ENCODE peak calls at places on chromosome 15, in four cellular contexts. One of them, this sample, is unnamed.

GRCh38 chr15:41773332-41773728 is 954 bp upstream of the MAPKBP1 start:
- DNase-seq in uterus: no peak
- DNase-seq in GM23248: no peak
- DNase-seq in A549: no peak
- DNase-seq in this sample: no peak

GRCh38 chr15:95558916-95559315 is 771.6 kb upstream of the NR2F2 start:
- DNase-seq in uterus: no peak
- DNase-seq in GM23248: peak; percentile 34
- DNase-seq in A549: no peak
- DNase-seq in this sample: no peak

GRCh38 chr15:37007301-37007700 is 93.0 kb downstream of the MEIS2 start:
- DNase-seq in GM23248: peak; percentile 53
- DNase-seq in A549: no peak
- DNase-seq in uterus: no peak
- DNase-seq in this sample: no peak

GRCh38 chr15:54373332-54373731 is 395.1 kb downstream of the UNC13C start:
- DNase-seq in uterus: no peak
- DNase-seq in GM23248: no peak
- DNase-seq in A549: no peak
- DNase-seq in this sample: no peak

GRCh38 chr15:55202206-55202605 is 5.5 kb upstream of the RSL24D1 start:
- DNase-seq in GM23248: no peak
- DNase-seq in uterus: no peak
- DNase-seq in A549: no peak
- DNase-seq in this sample: no peak

GRCh38 chr15:88276821-88277220 is 20.3 kb upstream of the NTRK3 start:
- DNase-seq in GM23248: no peak
- DNase-seq in uterus: no peak
- DNase-seq in A549: no peak
- DNase-seq in this sample: no peak

GRCh38 chr15:34214135-34214534 is 4.2 kb upstream of the KATNBL1 start:
- DNase-seq in GM23248: no peak
- DNase-seq in A549: no peak
- DNase-seq in uterus: no peak
- DNase-seq in this sample: no peak

GRCh38 chr15:48424076-48424475 is 92.8 kb downstream of the DUT start:
- DNase-seq in A549: no peak
- DNase-seq in uterus: no peak
- DNase-seq in GM23248: peak; percentile 72
- DNase-seq in this sample: no peak

GRCh38 chr15:100731259-100732156 is 129.1 kb downstream of the ASB7 start:
- DNase-seq in uterus: no peak
- DNase-seq in A549: no peak
- DNase-seq in GM23248: no peak
- DNase-seq in this sample: no peak
- H3K4me1 ChIP-seq in uterus: no peaks in the 10 kb centered on the region
- H3K4me1 ChIP-seq in A549: peaks cover 19% of the 10 kb centered on the region
- H3K4me1 ChIP-seq in GM23248: peaks cover 32% of the 10 kb centered on the region
- H3K4me1 ChIP-seq in this sample: no peaks in the 10 kb centered on the region

GRCh38 chr15:60363024-60363674 is 34.6 kb downstream of the ANXA2 start:
- DNase-seq in A549: no peak
- DNase-seq in uterus: peak; percentile 37
- DNase-seq in GM23248: no peak
- DNase-seq in this sample: no peak

GRCh38 chr15:60364306-60364924 is 33.4 kb downstream of the ANXA2 start:
- DNase-seq in GM23248: no peak
- DNase-seq in uterus: no peak
- DNase-seq in A549: no peak
- DNase-seq in this sample: no peak

GRCh38 chr15:60358935-60359672 is 38.7 kb downstream of the ANXA2 start:
- DNase-seq in A549: no peak
- DNase-seq in GM23248: peak; percentile 80
- DNase-seq in uterus: no peak
- DNase-seq in this sample: no peak

GRCh38 chr15:60362318-60363023 is 35.3 kb downstream of the ANXA2 start:
- DNase-seq in A549: peak; percentile 64
- DNase-seq in GM23248: peak; percentile 95
- DNase-seq in uterus: no peak
- DNase-seq in this sample: no peak

GRCh38 chr15:60363903-60364302 is 33.9 kb downstream of the ANXA2 start:
- DNase-seq in A549: no peak
- DNase-seq in uterus: no peak
- DNase-seq in GM23248: no peak
- DNase-seq in this sample: no peak
- H3K4me1 ChIP-seq in A549: peaks cover 76% of the 10 kb centered on the region
- H3K4me1 ChIP-seq in uterus: peaks cover 5% of the 10 kb centered on the region
- H3K4me1 ChIP-seq in GM23248: peaks cover 73% of the 10 kb centered on the region
- H3K4me1 ChIP-seq in this sample: peaks cover 2% of the 10 kb centered on the region

DNA sequence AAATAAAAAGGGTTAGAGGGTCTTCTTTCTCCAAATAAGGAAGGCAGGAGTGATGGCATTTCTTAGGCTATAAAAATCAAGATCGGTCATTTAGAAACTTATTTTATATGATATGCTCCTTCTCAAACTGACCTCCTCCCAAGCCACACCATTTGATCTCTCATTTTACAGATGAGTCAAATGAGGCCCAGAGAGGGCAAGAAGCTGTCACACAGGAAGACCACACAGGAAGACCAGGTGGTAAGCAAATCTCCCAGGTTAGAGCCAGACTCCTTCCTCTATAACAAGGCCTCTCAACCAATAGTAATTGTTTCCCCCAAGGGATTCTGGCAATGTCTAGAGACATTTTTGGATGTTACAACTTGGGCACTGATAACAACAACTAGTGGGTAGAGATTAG is 13.8 kb downstream of the TLE3 start:
- DNase-seq in GM23248: no peak
- DNase-seq in A549: no peak
- DNase-seq in uterus: no peak
- DNase-seq in this sample: no peak
- H3K4me1 ChIP-seq in GM23248: no peaks in the 10 kb centered on the region
- H3K4me1 ChIP-seq in A549: no peaks in the 10 kb centered on the region
- H3K4me1 ChIP-seq in uterus: peaks cover 8% of the 10 kb centered on the region
- H3K4me1 ChIP-seq in this sample: peaks cover 28% of the 10 kb centered on the region

GRCh38 chr15:69855172-69855562 is 242.6 kb downstream of the TLE3 start:
- DNase-seq in GM23248: no peak
- DNase-seq in uterus: no peak
- DNase-seq in A549: no peak
- DNase-seq in this sample: no peak

GRCh38 chr15:69854521-69855171 is 243.1 kb downstream of the TLE3 start:
- DNase-seq in A549: no peak
- DNase-seq in uterus: no peak
- DNase-seq in GM23248: peak; percentile 77
- DNase-seq in this sample: no peak

GRCh38 chr15:69853572-69853971 is 244.1 kb downstream of the TLE3 start:
- DNase-seq in GM23248: peak; percentile 95
- DNase-seq in uterus: no peak
- DNase-seq in A549: peak; percentile 72
- DNase-seq in this sample: no peak

GRCh38 chr15:69857246-69857645 is 240.5 kb downstream of the TLE3 start:
- DNase-seq in uterus: no peak
- DNase-seq in A549: no peak
- DNase-seq in GM23248: no peak
- DNase-seq in this sample: no peak

GRCh38 chr15:69855601-69856000 is 242.1 kb downstream of the TLE3 start:
- DNase-seq in GM23248: no peak
- DNase-seq in uterus: no peak
- DNase-seq in A549: no peak
- DNase-seq in this sample: peak; percentile 51
- H3K4me1 ChIP-seq in GM23248: peaks cover 34% of the 10 kb centered on the region
- H3K4me1 ChIP-seq in uterus: no peaks in the 10 kb centered on the region
- H3K4me1 ChIP-seq in A549: peaks cover 5% of the 10 kb centered on the region
- H3K4me1 ChIP-seq in this sample: no peaks in the 10 kb centered on the region

GRCh38 chr15:61978225-61978624 is 82.0 kb downstream of the VPS13C start:
- DNase-seq in GM23248: no peak
- DNase-seq in uterus: no peak
- DNase-seq in A549: no peak
- DNase-seq in this sample: no peak

GRCh38 chr15:61987824-61988223 is 72.4 kb downstream of the VPS13C start:
- DNase-seq in GM23248: no peak
- DNase-seq in A549: no peak
- DNase-seq in uterus: no peak
- DNase-seq in this sample: no peak

GRCh38 chr15:61983087-61983486 is 77.2 kb downstream of the VPS13C start:
- DNase-seq in GM23248: peak; percentile 2
- DNase-seq in uterus: no peak
- DNase-seq in A549: no peak
- DNase-seq in this sample: no peak
- H3K4me1 ChIP-seq in GM23248: no peaks in the 10 kb centered on the region
- H3K4me1 ChIP-seq in uterus: no peaks in the 10 kb centered on the region
- H3K4me1 ChIP-seq in A549: no peaks in the 10 kb centered on the region
- H3K4me1 ChIP-seq in this sample: no peaks in the 10 kb centered on the region

GRCh38 chr15:57949374-57949938 is 116.1 kb downstream of the ALDH1A2 start:
- DNase-seq in uterus: no peak
- DNase-seq in GM23248: no peak
- DNase-seq in A549: no peak
- DNase-seq in this sample: no peak
- H3K4me1 ChIP-seq in uterus: no peaks in the 10 kb centered on the region
- H3K4me1 ChIP-seq in GM23248: no peaks in the 10 kb centered on the region
- H3K4me1 ChIP-seq in A549: no peaks in the 10 kb centered on the region
- H3K4me1 ChIP-seq in this sample: no peaks in the 10 kb centered on the region

DNA sequence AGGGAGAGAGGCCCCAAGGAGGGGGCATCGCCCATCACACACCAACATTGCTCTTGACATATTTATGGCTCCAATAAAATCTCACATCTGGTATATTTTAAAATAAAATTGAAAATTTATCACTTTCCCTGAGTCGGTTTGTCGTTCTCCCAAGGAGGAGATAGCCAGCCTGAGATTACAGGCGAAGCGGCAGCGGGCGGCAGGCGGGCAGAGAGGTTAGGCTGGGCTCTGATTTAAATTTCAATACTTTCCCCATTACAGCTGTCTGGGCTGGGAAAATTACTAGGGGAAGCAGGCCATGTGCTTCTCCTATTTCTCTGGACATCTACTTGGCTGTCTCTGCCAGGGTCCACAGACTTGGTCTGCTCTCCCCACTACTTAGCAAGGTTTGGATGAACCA is 98.7 kb downstream of the LINGO1 start:
- DNase-seq in GM23248: no peak
- DNase-seq in uterus: no peak
- DNase-seq in A549: no peak
- DNase-seq in this sample: no peak
- H3K4me1 ChIP-seq in GM23248: no peaks in the 10 kb centered on the region
- H3K4me1 ChIP-seq in uterus: no peaks in the 10 kb centered on the region
- H3K4me1 ChIP-seq in A549: no peaks in the 10 kb centered on the region
- H3K4me1 ChIP-seq in this sample: peaks cover 8% of the 10 kb centered on the region

GRCh38 chr15:40050788-40051615 is 12.0 kb upstream of the SRP14 start:
- DNase-seq in GM23248: peak; percentile 44
- DNase-seq in uterus: no peak
- DNase-seq in A549: no peak
- DNase-seq in this sample: peak; percentile 42

GRCh38 chr15:40051616-40052415 is 12.8 kb upstream of the SRP14 start:
- DNase-seq in uterus: no peak
- DNase-seq in GM23248: no peak
- DNase-seq in A549: no peak
- DNase-seq in this sample: no peak

GRCh38 chr15:40053234-40054055 is 14.5 kb upstream of the SRP14 start:
- DNase-seq in uterus: no peak
- DNase-seq in A549: no peak
- DNase-seq in GM23248: no peak
- DNase-seq in this sample: no peak

GRCh38 chr15:40054056-40054745 is 15.2 kb upstream of the SRP14 start:
- DNase-seq in A549: no peak
- DNase-seq in uterus: no peak
- DNase-seq in GM23248: peak; percentile 77
- DNase-seq in this sample: no peak

DNA sequence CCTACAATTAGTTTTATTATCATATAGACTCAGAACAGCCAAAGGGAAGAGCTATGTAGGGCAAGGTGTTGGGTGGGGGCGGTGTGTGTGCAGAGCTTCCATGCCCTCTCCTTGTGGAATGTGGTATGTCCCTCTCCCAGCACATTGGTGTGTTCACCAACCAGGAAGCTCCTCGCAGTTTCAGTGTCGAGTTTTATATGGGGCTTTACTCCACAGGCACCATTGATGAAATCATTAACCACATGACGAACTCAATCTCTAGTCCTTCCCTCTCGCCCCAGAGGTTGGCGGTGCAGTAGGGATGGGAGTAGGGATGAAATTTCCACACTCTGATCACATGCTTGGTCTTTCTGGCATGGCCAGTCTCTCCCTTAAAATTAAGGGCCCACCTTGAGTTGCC is 13.6 kb upstream of the SRP14 start:
- DNase-seq in GM23248: no peak
- DNase-seq in A549: no peak
- DNase-seq in uterus: no peak
- DNase-seq in this sample: no peak
- H3K4me1 ChIP-seq in GM23248: peaks cover 26% of the 10 kb centered on the region
- H3K4me1 ChIP-seq in A549: peaks cover 15% of the 10 kb centered on the region
- H3K4me1 ChIP-seq in uterus: peaks cover 5% of the 10 kb centered on the region
- H3K4me1 ChIP-seq in this sample: no peaks in the 10 kb centered on the region